ENCODE peak calls at places on chromosome 20, in six cellular contexts. S is effector memory CD4-positive, alpha-beta T cell; N is upper lobe of right lung; D is pancreas; O is heart right ventricle; K is ovary. J is an unnamed sample. For H3K4me1 and H3K9me3, the result is how much of the 10 kb centered on the place peaks cover.

GRCh38 chr20:24468401-24469115 is 871 bp upstream of the SYNDIG1 start:
- DNase-seq in S (no peak), N (no peak), D (no peak), O (no peak), K (no peak), J (no peak)

GRCh38 chr20:63580796-63581461 is 6.9 kb upstream of the HELZ2 start:
- DNase-seq in S (peak), N (no peak), D (no peak), O (no peak), K (peak), J (no peak)

GRCh38 chr20:10521068-10521834 is 86.1 kb downstream of the SLX4IP start:
- DNase-seq in S (no peak), N (no peak), D (no peak), O (no peak), K (no peak), J (no peak)

GRCh38 chr20:46939031-46939430 is 44.4 kb downstream of the EYA2 start:
- DNase-seq in S (no peak), N (no peak), D (no peak), O (no peak), K (no peak), J (no peak)

GRCh38 chr20:45500022-45500421 is 15.4 kb downstream of the SPINT3 start:
- DNase-seq in S (no peak), N (peak), D (no peak), O (no peak), K (no peak), J (no peak)

GRCh38 chr20:16158976-16159286 is 414.3 kb downstream of the KIF16B start:
- DNase-seq in S (no peak), N (no peak), D (no peak), O (no peak), K (no peak), J (no peak)

GRCh38 chr20:51935003-51935358 is 132.7 kb upstream of the SALL4 start:
- DNase-seq in S (no peak), N (no peak), D (no peak), O (no peak), K (no peak), J (no peak)

GRCh38 chr20:22346716-22347115 is 237.7 kb downstream of the FOXA2 start:
- DNase-seq in S (no peak), N (no peak), D (no peak), O (no peak), K (no peak), J (no peak)

GRCh38 chr20:23143986-23144695 is 58.0 kb upstream of the CD93 start:
- DNase-seq in S (no peak), N (no peak), D (no peak), O (no peak), K (no peak), J (no peak)

GRCh38 chr20:64216910-64217309 is 38.6 kb upstream of the PCMTD2 start:
- DNase-seq in S (no peak), N (no peak), D (no peak), O (no peak), K (no peak), J (no peak)

GRCh38 chr20:17749979-17750721 is 50.4 kb downstream of the BANF2 start:
- DNase-seq in S (no peak), N (peak), D (peak), O (peak), K (no peak), J (peak)

GRCh38 chr20:56628873-56629463 is at the start of gene TFAP2C:
- DNase-seq in S (no peak), N (peak), D (peak), O (peak), K (peak), J (peak)

GRCh38 chr20:42041000-42041565 is 422.9 kb upstream of the CHD6 start:
- DNase-seq in S (no peak), N (no peak), D (no peak), O (no peak), K (no peak), J (no peak)

GRCh38 chr20:47220161-47220582 is 136.3 kb downstream of the ZMYND8 start:
- DNase-seq in S (no peak), N (no peak), D (no peak), O (peak), K (no peak), J (no peak)

GRCh38 chr20:2451422-2451821 is 19.2 kb downstream of the SNRPB start:
- DNase-seq in S (no peak), N (no peak), D (no peak), O (no peak), K (no peak), J (no peak)

GRCh38 chr20:57705103-57705899 is 4.5 kb downstream of the PMEPA1 start:
- DNase-seq in S (no peak), N (no peak), D (no peak), O (no peak), K (no peak), J (no peak)

GRCh38 chr20:44796758-44797457 is 13.4 kb downstream of the RIMS4 start:
- DNase-seq in S (no peak), N (no peak), D (no peak), O (no peak), K (no peak), J (no peak)

GRCh38 chr20:37295595-37295994 is 6.1 kb downstream of the MANBAL start:
- DNase-seq in S (no peak), N (no peak), D (no peak), O (no peak), K (no peak), J (no peak)

GRCh38 chr20:47455133-47456040 is 46.3 kb upstream of the NCOA3 start:
- DNase-seq in S (no peak), N (no peak), D (no peak), O (no peak), K (no peak), J (no peak)

GRCh38 chr20:32957451-32957850 is 46.8 kb downstream of the SUN5 start:
- DNase-seq in S (no peak), N (no peak), D (no peak), O (no peak), K (no peak), J (no peak)

GRCh38 chr20:57528148-57528547 is 3.2 kb upstream of the CTCFL start:
- DNase-seq in S (no peak), N (no peak), D (no peak), O (no peak), K (no peak), J (no peak)

GRCh38 chr20:20334489-20334888 is 33.4 kb upstream of the INSM1 start:
- DNase-seq in S (no peak), N (no peak), D (no peak), O (no peak), K (no peak), J (no peak)

GRCh38 chr20:4192378-4193048 is 177.2 kb upstream of the RNF24 start:
- DNase-seq in S (no peak), N (peak), D (no peak), O (no peak), K (no peak), J (no peak)

GRCh38 chr20:36629719-36630340 is 16.2 kb downstream of the SLA2 start:
- DNase-seq in S (peak), N (no peak), D (no peak), O (no peak), K (no peak), J (no peak)

GRCh38 chr20:5182615-5183254 is 55.9 kb downstream of the CDS2 start:
- DNase-seq in S (no peak), N (no peak), D (no peak), O (no peak), K (no peak), J (no peak)

GRCh38 chr20:49913399-49914047 is 1.8 kb downstream of the SPATA2 start:
- DNase-seq in S (no peak), N (no peak), D (no peak), O (no peak), K (no peak), J (no peak)

GRCh38 chr20:14259691-14260090 is 77.7 kb downstream of the FLRT3 start:
- DNase-seq in S (no peak), N (no peak), D (no peak), O (no peak), K (no peak), J (no peak)

GRCh38 chr20:57991211-57991841 is 237.1 kb downstream of the ANKRD60 start:
- DNase-seq in S (no peak), N (no peak), D (no peak), O (no peak), K (no peak), J (no peak)

GRCh38 chr20:36344517-36345132 is 38.5 kb downstream of the DLGAP4 start:
- DNase-seq in S (no peak), N (no peak), D (peak), O (no peak), K (peak), J (no peak)

GRCh38 chr20:47349365-47350180 is 6.9 kb downstream of the ZMYND8 start:
- DNase-seq in S (no peak), N (no peak), D (no peak), O (no peak), K (no peak), J (no peak)

GRCh38 chr20:8951136-8951535 is 117.8 kb upstream of the PLCB4 start:
- DNase-seq in S (no peak), N (no peak), D (no peak), O (no peak), K (no peak), J (no peak)

GRCh38 chr20:50129662-50130345 is 16.9 kb upstream of the UBE2V1 start:
- DNase-seq in S (no peak), N (no peak), D (no peak), O (no peak), K (no peak), J (no peak)

DNA sequence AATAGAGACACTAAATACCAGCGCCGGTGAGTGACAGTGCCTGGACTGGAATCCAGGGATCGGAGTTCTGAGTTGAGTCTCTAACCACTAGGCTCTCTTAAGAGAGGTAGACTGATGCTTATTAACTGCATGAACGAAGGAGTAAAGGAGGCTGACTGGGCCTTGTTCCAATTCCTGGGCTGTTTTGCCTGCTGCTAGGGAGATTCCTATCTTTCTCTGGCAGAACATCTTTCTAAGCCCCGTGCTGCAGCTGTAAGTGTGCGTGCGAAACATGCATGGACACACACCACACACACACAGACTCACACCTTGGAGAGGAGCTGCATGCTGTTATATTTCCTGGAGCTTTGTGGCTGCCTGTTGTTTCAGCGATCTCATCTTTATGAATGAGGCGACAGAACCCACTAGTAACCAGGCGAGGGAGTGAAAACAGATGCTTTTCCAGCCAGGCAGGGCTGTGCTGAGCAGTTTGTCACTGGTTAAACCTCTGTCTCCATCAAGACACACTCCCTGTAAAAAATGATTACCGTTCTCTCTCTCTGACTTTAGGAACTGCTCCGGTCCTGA is 157.3 kb upstream of the ZNF217 start:
- DNase-seq in S (no peak), N (no peak), D (no peak), O (no peak), K (no peak), J (peak)
- H3K4me1 ChIP-seq in S (under half), N (under half), D (under half), O (under half), K (under half), J (under half)

GRCh38 chr20:62103508-62104233 is 18.6 kb upstream of the LSM14B start:
- DNase-seq in S (no peak), N (no peak), D (no peak), O (no peak), K (no peak), J (no peak)

GRCh38 chr20:62101078-62101477 is 21.2 kb upstream of the LSM14B start:
- DNase-seq in S (no peak), N (no peak), D (no peak), O (no peak), K (no peak), J (no peak)

GRCh38 chr20:62096421-62097380 is 25.6 kb upstream of the LSM14B start:
- DNase-seq in S (no peak), N (no peak), D (no peak), O (no peak), K (no peak), J (no peak)

DNA sequence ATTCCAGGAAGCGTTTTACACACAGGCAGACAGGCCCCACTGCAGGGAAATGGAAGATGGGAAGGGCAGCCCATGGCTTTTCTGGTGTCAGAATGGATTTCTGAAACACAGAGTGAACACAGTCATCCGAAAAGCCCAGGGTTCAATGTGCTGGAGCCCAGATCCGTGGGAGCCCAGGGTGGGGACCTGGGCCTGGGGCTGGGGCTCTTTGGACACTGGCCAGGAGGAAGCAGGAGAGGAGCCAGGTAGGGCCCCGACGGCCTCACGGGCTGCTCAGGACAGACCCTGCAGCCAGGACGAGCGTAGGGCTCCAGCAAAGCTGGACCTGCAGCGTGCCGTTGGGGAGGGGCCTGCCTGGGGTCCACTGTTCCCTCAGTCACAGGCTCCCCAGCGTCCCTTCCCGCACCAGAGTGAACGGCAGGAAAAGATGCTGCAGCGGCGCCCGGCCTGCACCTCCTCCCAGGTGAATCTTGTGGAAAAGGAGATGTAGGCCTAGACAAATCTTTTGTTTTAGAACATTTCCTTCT is 24.3 kb upstream of the LSM14B start:
- DNase-seq in S (no peak), N (no peak), D (no peak), O (no peak), K (no peak), J (no peak)
- H3K9me3 ChIP-seq in S (under half), N (under half), D (under half), O (under half), K (under half), J (under half)

GRCh38 chr20:25483431-25484132 is 76.1 kb downstream of the GINS1 start:
- DNase-seq in S (no peak), N (no peak), D (no peak), O (no peak), K (no peak), J (no peak)
- H3K4me1 ChIP-seq in S (under half), N (under half), D (under half), O (under half), K (under half), J (under half)

DNA sequence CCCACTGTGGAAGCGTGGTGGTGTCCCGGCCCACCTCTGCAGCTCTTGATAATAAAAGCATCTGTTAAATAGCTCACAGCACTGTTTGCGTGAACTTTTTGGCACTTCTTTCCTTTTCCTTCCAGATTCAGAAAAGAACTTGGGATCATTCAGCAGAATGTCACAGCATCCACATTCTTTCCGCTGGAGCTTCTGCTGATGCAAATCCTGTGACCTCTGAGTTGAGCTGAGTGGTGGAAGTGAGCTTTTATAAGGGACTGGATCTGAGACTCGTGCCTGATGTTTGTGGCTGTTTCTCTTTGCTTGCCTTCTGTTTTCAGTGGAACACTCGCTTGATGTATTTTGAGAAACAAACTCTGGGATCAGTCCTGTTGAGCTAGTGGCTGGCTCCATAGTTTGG is 3.9 kb downstream of the OSBPL2 start:
- DNase-seq in S (no peak), N (no peak), D (no peak), O (peak), K (no peak), J (no peak)
- H3K9me3 ChIP-seq in S (under half), N (under half), D (under half), O (under half), K (under half), J (under half)

DNA sequence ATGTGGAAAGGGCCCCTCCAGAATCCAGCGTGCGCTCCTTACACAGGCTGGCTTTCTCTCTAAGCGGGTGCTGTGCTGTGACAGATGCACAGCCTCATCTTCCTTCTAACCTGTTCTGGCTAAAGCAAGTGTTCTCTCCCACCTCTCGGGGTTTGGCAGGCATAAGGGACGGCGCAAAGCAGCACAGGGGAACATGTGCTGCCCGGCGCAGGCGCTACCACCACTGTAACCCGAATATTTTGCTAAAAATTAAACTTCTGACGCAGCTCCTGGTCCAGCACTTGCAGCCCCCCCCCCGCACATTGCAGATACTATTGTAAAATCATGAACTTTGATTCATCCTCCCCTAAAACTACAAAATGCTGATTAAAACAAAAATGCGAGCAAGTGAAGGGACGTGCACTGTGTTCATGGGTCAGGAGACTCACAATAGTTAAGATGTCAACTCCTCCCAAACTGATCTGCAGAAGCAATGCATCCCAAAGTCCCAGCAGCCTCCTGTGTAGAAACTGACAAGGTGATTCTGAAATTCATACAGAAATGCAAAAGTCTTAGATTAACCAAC is 43.0 kb downstream of the TAF4 start:
- DNase-seq in S (no peak), N (no peak), D (no peak), O (no peak), K (no peak), J (no peak)
- H3K4me1 ChIP-seq in S (under half), N (under half), D (under half), O (half or more), K (under half), J (under half)

J was measured in uterus.